ENCODE peak calls at places on chromosomes 13 and 19, in ten cellular contexts. T, Q, I, R, F, B, X, P, N and Z are unnamed samples.

GRCh38 chr19:38033658-38034150 is 126.7 kb downstream of the SIPA1L3 start:
- DNase-seq in B (peak; percentile 62), X (peak; percentile 89), I (no peak), R (no peak), F (no peak), T (no peak), N (no peak), Q (no peak), P (no peak), Z (no peak)

GRCh38 chr19:5590151-5590864 is 22.6 kb upstream of the TINCR start:
- DNase-seq in N (no peak), Q (no peak), T (no peak), P (no peak), F (no peak), X (no peak), R (no peak), I (peak; percentile 39), B (no peak), Z (no peak)

GRCh38 chr19:51366999-51367564 is 894 bp upstream of the ETFB start:
- DNase-seq in P (no peak), I (no peak), R (no peak), T (no peak), F (peak; percentile 50), N (peak; percentile 21), Q (no peak), B (no peak), X (no peak), Z (no peak)

GRCh38 chr13:90686438-90686837 is 661.0 kb upstream of the MIR17HG start:
- DNase-seq in F (no peak), T (peak; percentile 65), R (no peak), P (no peak), I (no peak), Q (no peak), X (no peak), N (no peak), B (no peak), Z (no peak)

GRCh38 chr19:51722492-51722891 is 1.3 kb downstream of the HAS1 start:
- DNase-seq in T (no peak), F (no peak), B (no peak), R (no peak), P (no peak), X (no peak), Q (no peak), I (no peak), N (no peak), Z (no peak)

GRCh38 chr13:52788011-52788410 is 48.4 kb upstream of the CNMD start:
- DNase-seq in P (no peak), Q (no peak), R (no peak), I (no peak), T (no peak), N (no peak), B (no peak), X (no peak), F (no peak), Z (no peak)

GRCh38 chr19:6312018-6312417 is 21.4 kb downstream of the ACER1 start:
- DNase-seq in I (no peak), F (no peak), B (peak; percentile 44), Q (no peak), X (peak; percentile 44), R (no peak), N (no peak), P (no peak), T (no peak), Z (peak; percentile 12)

GRCh38 chr19:10471909-10472308 is 31.2 kb downstream of the KEAP1 start:
- DNase-seq in T (peak; percentile 47), B (no peak), N (no peak), Q (no peak), P (peak; percentile 56), X (peak; percentile 43), R (no peak), I (no peak), F (peak; percentile 26), Z (peak; percentile 34)

GRCh38 chr19:12778020-12778904 is 2.9 kb upstream of the HOOK2 start:
- DNase-seq in F (peak; percentile 73), T (peak; percentile 75), R (peak; percentile 92), N (peak; percentile 73), I (peak; percentile 83), P (no peak), X (peak; percentile 68), Q (peak; percentile 86), B (peak; percentile 63), Z (peak; percentile 72)

GRCh38 chr13:34671136-34671535 is 270.9 kb upstream of the NBEA start:
- DNase-seq in Q (no peak), N (no peak), T (no peak), F (no peak), B (no peak), P (no peak), R (no peak), X (no peak), I (peak; percentile 45), Z (no peak)

GRCh38 chr19:46731584-46731983 is 14.3 kb upstream of the FKRP start:
- DNase-seq in P (no peak), T (no peak), R (no peak), Q (no peak), I (peak; percentile 53), N (no peak), B (no peak), F (no peak), X (no peak), Z (no peak)

GRCh38 chr19:980133-980998 is 3.8 kb upstream of the WDR18 start:
- DNase-seq in R (no peak), P (no peak), X (peak; percentile 69), T (no peak), F (no peak), B (peak; percentile 87), N (no peak), I (no peak), Q (no peak), Z (peak; percentile 90)

DNA sequence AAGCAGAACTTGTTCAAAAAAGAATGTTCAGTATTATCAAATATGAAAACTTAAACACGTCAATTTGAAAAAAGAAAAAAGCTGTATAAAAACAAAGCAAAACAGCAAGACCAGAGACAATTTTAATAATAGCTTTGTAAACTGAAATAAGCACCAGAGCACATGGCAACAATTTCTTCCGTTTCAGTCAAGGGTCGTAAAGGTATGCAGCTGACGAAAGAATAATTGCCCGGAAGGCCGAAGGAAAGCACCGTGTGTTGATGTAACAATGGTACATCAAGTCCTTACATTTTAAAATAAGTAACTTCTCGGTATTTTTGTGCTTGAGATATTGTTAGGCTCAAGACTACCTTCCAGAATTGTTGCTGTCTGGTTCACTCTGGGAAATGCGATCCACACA is 1.7 kb downstream of the PROSER1 start:
- DNase-seq in B (no peak), T (peak; percentile 4), P (peak; percentile 48), I (no peak), X (peak; percentile 50), R (no peak), Q (no peak), F (no peak), N (no peak), Z (peak; percentile 19)
- H3K4me1 ChIP-seq in B (no peaks in the 10 kb centered on the region), T (peaks cover 2% of the 10 kb centered on the region), P (peaks cover 9% of the 10 kb centered on the region), I (peaks cover 31% of the 10 kb centered on the region), X (peaks cover 19% of the 10 kb centered on the region), R (peaks cover 54% of the 10 kb centered on the region), Q (no peaks in the 10 kb centered on the region), F (peaks cover 24% of the 10 kb centered on the region), N (peaks cover 22% of the 10 kb centered on the region), Z (peaks cover 10% of the 10 kb centered on the region)

GRCh38 chr13:39347926-39348901 is 254.8 kb downstream of the LHFPL6 start:
- DNase-seq in T (no peak), X (peak; percentile 68), R (no peak), B (peak; percentile 50), I (no peak), P (no peak), N (no peak), F (no peak), Q (no peak), Z (no peak)
- H3K4me1 ChIP-seq in T (no peaks in the 10 kb centered on the region), X (peaks cover 38% of the 10 kb centered on the region), R (peaks cover 18% of the 10 kb centered on the region), B (peaks cover 3% of the 10 kb centered on the region), I (no peaks in the 10 kb centered on the region), P (peaks cover 23% of the 10 kb centered on the region), N (peaks cover 5% of the 10 kb centered on the region), F (no peaks in the 10 kb centered on the region), Q (no peaks in the 10 kb centered on the region), Z (no peaks in the 10 kb centered on the region)

DNA sequence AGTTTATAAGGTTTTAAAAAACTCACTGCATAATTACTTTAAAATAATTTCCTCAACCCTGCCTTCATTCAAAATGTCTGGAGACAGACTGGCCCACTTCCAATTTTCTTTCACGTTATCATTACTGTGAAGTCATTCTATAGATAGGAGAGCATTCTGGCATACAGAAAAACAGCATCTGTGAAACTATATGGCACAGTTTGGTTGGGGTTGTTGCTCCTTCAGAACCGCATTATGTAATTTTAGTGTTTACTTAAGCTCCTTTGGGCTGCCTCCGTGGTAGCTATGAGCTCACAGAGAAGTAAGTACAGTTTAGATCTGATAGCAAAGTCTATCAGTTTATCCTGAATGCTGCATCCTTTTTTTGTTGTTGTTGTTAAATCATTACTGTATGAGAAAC is 104.3 kb downstream of the KCNRG start:
- DNase-seq in F (peak; percentile 23), I (no peak), P (no peak), Q (no peak), N (no peak), R (no peak), T (peak; percentile 53), B (no peak), X (no peak), Z (no peak)
- H3K4me1 ChIP-seq in F (peaks cover 18% of the 10 kb centered on the region), I (peaks cover 43% of the 10 kb centered on the region), P (peaks cover 10% of the 10 kb centered on the region), Q (no peaks in the 10 kb centered on the region), N (peaks cover 6% of the 10 kb centered on the region), R (peaks cover 10% of the 10 kb centered on the region), T (peaks cover 3% of the 10 kb centered on the region), B (no peaks in the 10 kb centered on the region), X (peaks cover 22% of the 10 kb centered on the region), Z (peaks cover 15% of the 10 kb centered on the region)

GRCh38 chr19:16259385-16260159 is 61.9 kb downstream of the AP1M1 start:
- DNase-seq in T (no peak), P (no peak), F (no peak), R (no peak), N (no peak), X (no peak), Q (no peak), B (no peak), I (peak; percentile 53), Z (no peak)

GRCh38 chr19:16254851-16255408 is 57.2 kb downstream of the AP1M1 start:
- DNase-seq in B (no peak), X (no peak), Q (no peak), T (no peak), P (no peak), R (no peak), N (no peak), F (no peak), I (no peak), Z (no peak)

GRCh38 chr19:16258440-16258903 is 60.8 kb downstream of the AP1M1 start:
- DNase-seq in T (no peak), X (no peak), P (no peak), B (no peak), R (peak; percentile 83), N (peak; percentile 54), F (peak; percentile 94), Q (peak; percentile 85), I (peak; percentile 86), Z (no peak)

GRCh38 chr19:16260160-16260793 is 62.6 kb downstream of the AP1M1 start:
- DNase-seq in R (no peak), F (no peak), I (peak; percentile 17), T (no peak), P (no peak), X (no peak), N (no peak), Q (no peak), B (no peak), Z (no peak)

DNA sequence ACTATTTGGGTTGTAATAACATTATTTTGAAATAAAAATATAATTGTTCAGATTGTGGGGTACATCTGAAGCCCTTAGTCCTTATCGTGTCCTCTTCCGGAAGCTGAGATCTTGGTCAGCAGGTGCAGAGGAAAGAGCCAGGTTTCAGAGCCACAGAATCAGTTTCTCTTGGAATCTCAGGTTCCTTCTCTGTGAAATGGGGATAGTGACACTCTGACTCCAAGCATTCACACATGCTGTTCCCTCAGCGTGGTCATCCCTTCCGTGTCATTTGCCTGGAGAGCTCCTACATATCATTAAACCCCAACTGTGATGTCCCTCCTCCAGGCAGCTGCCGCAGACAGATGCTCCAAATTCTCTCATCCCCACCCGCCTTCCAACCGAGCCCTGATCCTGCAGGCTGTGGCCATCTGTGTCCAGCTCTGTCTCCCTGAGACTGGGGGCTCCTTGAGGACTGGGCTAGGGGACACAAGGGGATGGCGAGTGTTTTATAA is 59.8 kb downstream of the AP1M1 start:
- DNase-seq in T (no peak), R (no peak), N (no peak), Q (no peak), I (no peak), B (no peak), X (no peak), F (no peak), P (no peak), Z (no peak)
- H3K4me1 ChIP-seq in T (no peaks in the 10 kb centered on the region), R (no peaks in the 10 kb centered on the region), N (peaks cover 26% of the 10 kb centered on the region), Q (peaks cover 8% of the 10 kb centered on the region), I (no peaks in the 10 kb centered on the region), B (no peaks in the 10 kb centered on the region), X (no peaks in the 10 kb centered on the region), F (peaks cover 17% of the 10 kb centered on the region), P (no peaks in the 10 kb centered on the region), Z (peaks cover 15% of the 10 kb centered on the region)